ENCODE peak calls at places on chromosomes 7 and 10, in four cellular contexts. V is small intestine, G is trophoblast cell, H is brain microvascular endothelial cell. X is an unnamed sample.

GRCh38 chr7:134605978-134606923 is 40.4 kb upstream of the BPGM start:
- DNase-seq in V (peak; percentile 74), H (peak; percentile 53), G (peak; percentile 89), X (peak; percentile 81)

GRCh38 chr7:2802504-2803341 is 41.4 kb downstream of the GNA12 start:
- DNase-seq in V (peak; percentile 45), G (peak; percentile 43), H (peak; percentile 45), X (peak; percentile 85)

GRCh38 chr10:114857922-114858629 is 36.5 kb downstream of the FHIP2A start:
- DNase-seq in G (no peak), H (no peak), V (no peak), X (no peak)

GRCh38 chr7:138324905-138325304 is 135.2 kb upstream of the TRIM24 start:
- DNase-seq in H (no peak), G (no peak), V (no peak), X (no peak)

GRCh38 chr7:70539196-70539595 is 592.7 kb upstream of the GALNT17 start:
- DNase-seq in G (no peak), H (no peak), V (no peak), X (no peak)

GRCh38 chr7:129169171-129169643 is 19.2 kb upstream of the SMO start:
- DNase-seq in H (no peak), V (peak; percentile 21), G (peak; percentile 30), X (peak; percentile 90)

GRCh38 chr7:44257618-44258422 is 57.0 kb downstream of the YKT6 start:
- DNase-seq in H (peak; percentile 85), V (peak; percentile 44), G (peak; percentile 36), X (peak; percentile 84)

GRCh38 chr7:71120096-71120495 is 11.8 kb upstream of the GALNT17 start:
- DNase-seq in G (no peak), V (no peak), H (no peak), X (no peak)

GRCh38 chr7:7765422-7765821 is 47.0 kb upstream of the RPA3 start:
- DNase-seq in H (no peak), G (no peak), V (peak; percentile 34), X (no peak)

GRCh38 chr10:79905322-79906314 is 43.3 kb downstream of the SFTPD start:
- DNase-seq in G (peak; percentile 3), H (peak; percentile 24), V (peak; percentile 6), X (no peak)

GRCh38 chr10:61899045-61899444 is 2.5 kb upstream of the ARID5B start:
- DNase-seq in H (peak; percentile 61), G (peak; percentile 66), V (peak; percentile 18), X (no peak)

GRCh38 chr10:113520606-113521481 is 32.0 kb upstream of the HABP2 start:
- DNase-seq in G (peak; percentile 92), H (peak; percentile 72), V (peak; percentile 55), X (peak; percentile 77)

GRCh38 chr7:130959743-130960207 is 225.8 kb upstream of the KLF14 start:
- DNase-seq in V (no peak), H (peak; percentile 83), G (peak; percentile 59), X (no peak)

GRCh38 chr10:17452060-17452894 is 2.1 kb downstream of the ST8SIA6 start:
- DNase-seq in H (no peak), V (no peak), G (no peak), X (no peak)

GRCh38 chr10:17453377-17454091 is 861 bp downstream of the ST8SIA6 start:
- DNase-seq in H (no peak), V (peak; percentile 55), G (peak; percentile 31), X (peak; percentile 78)

GRCh38 chr10:17454801-17455520 is 566 bp upstream of the ST8SIA6 start:
- DNase-seq in V (no peak), G (no peak), H (no peak), X (no peak)

GRCh38 chr10:17454181-17454800 is at the start of gene ST8SIA6:
- DNase-seq in V (peak; percentile 52), G (peak; percentile 59), H (peak; percentile 6), X (peak; percentile 63)

GRCh38 chr10:17453035-17453376 is 1.4 kb downstream of the ST8SIA6 start:
- DNase-seq in V (no peak), H (no peak), G (no peak), X (no peak)
- H3K4me3 ChIP-seq in V (no peak overlapping the region), H (peak overlapping the region; percentile 62), G (peak overlapping the region; percentile 47), X (peak overlapping the region; percentile 87)

GRCh38 chr7:84617265-84618030 is 422.9 kb upstream of the SEMA3A start:
- DNase-seq in V (no peak), G (no peak), H (no peak), X (no peak)
- H3K27ac ChIP-seq in V (no peak overlapping the region), G (no peak overlapping the region), H (no peak overlapping the region), X (no peak overlapping the region)

DNA sequence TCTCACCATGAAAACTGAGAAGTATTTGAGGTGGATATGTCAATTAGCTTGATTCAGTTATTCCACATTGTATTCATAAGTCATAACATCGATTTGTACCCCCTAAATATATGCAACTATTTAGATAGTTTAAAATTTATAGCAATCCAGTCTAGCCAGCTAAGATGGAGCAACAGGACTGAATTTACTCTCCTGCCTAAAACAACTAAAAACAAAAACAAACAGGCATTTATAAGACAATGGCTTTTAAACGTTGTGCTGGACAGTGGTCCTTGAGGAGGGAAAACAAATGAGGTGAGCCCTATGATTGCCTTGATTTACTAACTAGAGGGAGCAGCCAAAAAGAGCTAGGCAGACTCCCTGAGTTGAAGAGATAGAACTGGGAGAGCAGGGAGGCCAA is 814 bp upstream of the GPAM start:
- DNase-seq in H (no peak), G (no peak), V (no peak), X (no peak)
- H3K4me3 ChIP-seq in H (peak overlapping the region; percentile 97), G (no peak overlapping the region), V (no peak overlapping the region), X (peak overlapping the region; percentile 82)

GRCh38 chr7:4641091-4641666 is 40.9 kb upstream of the FOXK1 start:
- DNase-seq in H (no peak), V (no peak), G (peak; percentile 8), X (no peak)
- H3K27ac ChIP-seq in H (no peak overlapping the region), V (no peak overlapping the region), G (no peak overlapping the region), X (peak overlapping the region; percentile 70)

GRCh38 chr10:48523212-48523819 is 81.6 kb downstream of the ARHGAP22 start:
- DNase-seq in V (no peak), H (peak; percentile 81), G (peak; percentile 61), X (peak; percentile 78)

GRCh38 chr10:48519731-48520506 is 85.0 kb downstream of the ARHGAP22 start:
- DNase-seq in H (no peak), G (no peak), V (no peak), X (no peak)

GRCh38 chr10:48523820-48524758 is 80.8 kb downstream of the ARHGAP22 start:
- DNase-seq in V (no peak), H (no peak), G (no peak), X (no peak)

GRCh38 chr10:48520594-48520993 is 84.3 kb downstream of the ARHGAP22 start:
- DNase-seq in V (no peak), H (no peak), G (no peak), X (no peak)

DNA sequence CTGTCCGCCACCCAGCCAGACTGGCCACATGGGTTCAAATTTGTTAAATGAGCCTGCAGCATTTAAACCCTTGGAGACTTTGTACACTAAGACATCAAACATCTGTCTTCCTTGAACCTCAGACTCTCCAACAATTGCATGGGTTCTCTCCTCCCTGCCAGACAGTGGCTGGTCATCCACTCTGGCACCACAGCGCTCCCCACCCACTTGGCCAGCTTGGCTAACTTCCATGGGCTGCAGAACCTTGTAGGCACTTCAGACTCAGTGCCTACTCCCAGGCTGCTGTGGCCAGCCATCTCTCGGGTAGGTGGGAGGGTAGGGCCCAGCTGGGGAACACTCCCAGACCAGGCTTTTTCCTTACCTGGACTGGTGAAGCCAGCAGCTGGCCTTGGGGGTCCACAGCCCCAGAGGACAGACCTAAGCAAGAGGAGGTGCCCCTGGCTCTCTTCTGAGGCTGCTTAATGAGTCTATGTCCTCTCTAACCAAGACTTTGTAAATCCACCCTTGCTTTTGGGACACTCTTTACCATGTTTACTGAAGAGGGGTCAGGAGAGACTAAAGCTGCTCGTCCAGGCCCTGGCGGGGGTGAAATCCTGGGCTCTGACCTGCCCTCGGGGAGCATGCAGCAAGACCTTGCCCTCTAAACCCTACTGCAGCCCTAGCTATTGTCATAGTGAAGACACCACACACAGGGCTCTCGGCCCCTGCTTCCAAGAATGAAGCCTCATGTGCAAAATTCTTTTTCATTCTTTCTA is 82.7 kb downstream of the ARHGAP22 start:
- DNase-seq in V (no peak), H (no peak), G (no peak), X (no peak)
- H3K4me3 ChIP-seq in V (no peak overlapping the region), H (no peak overlapping the region), G (no peak overlapping the region), X (no peak overlapping the region)

GRCh38 chr10:4221315-4221714 is 436.3 kb upstream of the KLF6 start:
- DNase-seq in H (no peak), V (no peak), G (no peak), X (no peak)
- H3K27ac ChIP-seq in H (no peak overlapping the region), V (no peak overlapping the region), G (no peak overlapping the region), X (no peak overlapping the region)

GRCh38 chr7:50791921-50792341 is 9.2 kb upstream of the GRB10 start:
- DNase-seq in H (peak; percentile 54), G (peak; percentile 40), V (no peak), X (no peak)

GRCh38 chr7:50793115-50793946 is 10.6 kb upstream of the GRB10 start:
- DNase-seq in H (peak; percentile 45), G (peak; percentile 70), V (peak; percentile 72), X (peak; percentile 80)

GRCh38 chr7:50793947-50794570 is 11.4 kb upstream of the GRB10 start:
- DNase-seq in G (peak; percentile 23), H (no peak), V (peak; percentile 63), X (no peak)

GRCh38 chr7:50792342-50793114 is 9.8 kb upstream of the GRB10 start:
- DNase-seq in G (peak; percentile 72), H (peak; percentile 51), V (no peak), X (peak; percentile 56)

GRCh38 chr7:50791363-50791762 is 8.7 kb upstream of the GRB10 start:
- DNase-seq in G (no peak), V (no peak), H (no peak), X (no peak)
- H3K4me3 ChIP-seq in G (no peak overlapping the region), V (no peak overlapping the region), H (peak overlapping the region; percentile 80), X (peak overlapping the region; percentile 90)

X was measured in right cardiac atrium.